ENCODE peak calls at places on chromosomes 16 and 17, in four cellular contexts. Q is CD4-positive, alpha-beta T cell; F is prostate gland; D is right atrium auricular region. R is an unnamed sample.
A peak's percentile ranks its signal among the peaks of the same experiment; 100 is the strongest.

GRCh38 chr17:67067571-67068517 is 23.5 kb downstream of the CACNG1 start:
- DNase-seq in Q (no peak), F (no peak), D (no peak), R (no peak)

GRCh38 chr16:79639576-79640311 is 39.2 kb upstream of the MAF start:
- DNase-seq in Q (no peak), F (peak; percentile 33), D (no peak), R (no peak)

GRCh38 chr17:45388604-45389325 is 43.9 kb downstream of the ARHGAP27 start:
- DNase-seq in Q (no peak), F (no peak), D (no peak), R (no peak)

GRCh38 chr17:53626286-53626685 is 196.4 kb upstream of the KIF2B start:
- DNase-seq in Q (no peak), F (no peak), D (no peak), R (no peak)

GRCh38 chr16:70638814-70639792 is 7.3 kb upstream of the IL34 start:
- DNase-seq in Q (no peak), F (no peak), D (no peak), R (no peak)

GRCh38 chr17:35373532-35373983 is at the start of gene SLFN11:
- DNase-seq in Q (peak; percentile 83), F (peak; percentile 51), D (peak; percentile 98), R (peak; percentile 26)

GRCh38 chr17:80223142-80223815 is 3.1 kb downstream of the SLC26A11 start:
- DNase-seq in Q (no peak), F (no peak), D (no peak), R (no peak)

GRCh38 chr17:39210093-39210434 is 10.0 kb downstream of the RPL19 start:
- DNase-seq in Q (no peak), F (no peak), D (no peak), R (no peak)

GRCh38 chr17:82636626-82637598 is 11.3 kb downstream of the WDR45B start:
- DNase-seq in Q (no peak), F (peak; percentile 82), D (no peak), R (no peak)

GRCh38 chr17:81961087-81961514 is at the start of gene NOTUM:
- DNase-seq in Q (no peak), F (no peak), D (no peak), R (no peak)

GRCh38 chr17:42577140-42577531 is 393 bp downstream of the PSMC3IP start:
- DNase-seq in Q (no peak), F (no peak), D (no peak), R (no peak)

DNA sequence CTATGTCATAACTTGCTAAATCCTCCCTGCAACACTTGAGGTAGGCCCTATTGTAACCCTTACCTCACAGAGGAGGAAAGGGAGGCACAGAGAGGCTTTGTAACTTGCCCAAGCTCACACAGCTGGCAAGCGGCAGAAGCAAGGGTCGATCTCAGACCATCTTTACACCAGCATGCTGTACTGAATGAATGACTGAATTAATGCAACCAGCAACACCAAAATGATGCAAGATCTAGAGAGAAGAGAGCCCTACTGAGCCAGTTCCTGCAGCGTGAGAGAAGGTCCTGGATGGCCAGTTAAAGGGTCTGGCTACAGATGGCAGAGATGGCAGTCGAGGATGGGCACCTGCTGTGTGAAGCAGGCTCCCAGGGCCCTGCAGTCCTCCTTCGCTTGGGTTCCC is 8.2 kb upstream of the KLHL36 start:
- DNase-seq in Q (no peak), F (no peak), D (no peak), R (no peak)
- TF ChIP-seq CTCF in Q (no peak), F (no peak), D (no peak), R (no peak)

GRCh38 chr16:58515125-58515870 is at the start of gene SETD6:
- DNase-seq in Q (no peak), F (peak; percentile 88), D (peak; percentile 92), R (peak; percentile 85)
- TF ChIP-seq CTCF in Q (no peak), F (peak; percentile 37), D (no peak), R (peak; percentile 47)

GRCh38 chr17:68463211-68463990 is 6.1 kb upstream of the WIPI1 start:
- DNase-seq in Q (no peak), F (no peak), D (no peak), R (no peak)
- TF ChIP-seq CTCF in Q (peak; percentile 9), F (no peak), D (no peak), R (peak; percentile 2)

DNA sequence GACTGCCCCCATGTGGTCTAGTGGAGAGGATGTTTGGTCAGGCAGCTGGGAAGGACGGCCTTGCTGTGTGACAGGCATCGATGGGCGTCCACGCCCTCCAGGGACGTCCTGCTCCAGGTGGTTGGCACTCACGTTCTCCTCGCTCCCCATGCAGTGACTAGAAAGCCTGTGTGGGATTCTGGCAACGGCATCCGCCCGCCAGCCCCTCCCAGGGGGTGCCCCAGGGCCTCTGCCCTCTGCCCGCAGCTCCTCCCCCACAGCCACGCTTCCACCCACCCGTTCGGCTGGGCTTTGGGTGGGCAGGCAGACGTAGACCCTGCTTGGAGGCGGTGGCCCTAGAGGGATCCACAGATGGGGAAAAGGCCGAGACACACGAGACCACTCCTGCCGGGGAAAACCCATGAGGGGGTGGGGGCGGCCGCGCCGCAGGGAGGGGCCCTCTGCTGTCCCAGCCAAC is 4.7 kb upstream of the IL17C start:
- DNase-seq in Q (peak; percentile 50), F (no peak), D (no peak), R (no peak)
- TF ChIP-seq CTCF in Q (no peak), F (no peak), D (no peak), R (no peak)

DNA sequence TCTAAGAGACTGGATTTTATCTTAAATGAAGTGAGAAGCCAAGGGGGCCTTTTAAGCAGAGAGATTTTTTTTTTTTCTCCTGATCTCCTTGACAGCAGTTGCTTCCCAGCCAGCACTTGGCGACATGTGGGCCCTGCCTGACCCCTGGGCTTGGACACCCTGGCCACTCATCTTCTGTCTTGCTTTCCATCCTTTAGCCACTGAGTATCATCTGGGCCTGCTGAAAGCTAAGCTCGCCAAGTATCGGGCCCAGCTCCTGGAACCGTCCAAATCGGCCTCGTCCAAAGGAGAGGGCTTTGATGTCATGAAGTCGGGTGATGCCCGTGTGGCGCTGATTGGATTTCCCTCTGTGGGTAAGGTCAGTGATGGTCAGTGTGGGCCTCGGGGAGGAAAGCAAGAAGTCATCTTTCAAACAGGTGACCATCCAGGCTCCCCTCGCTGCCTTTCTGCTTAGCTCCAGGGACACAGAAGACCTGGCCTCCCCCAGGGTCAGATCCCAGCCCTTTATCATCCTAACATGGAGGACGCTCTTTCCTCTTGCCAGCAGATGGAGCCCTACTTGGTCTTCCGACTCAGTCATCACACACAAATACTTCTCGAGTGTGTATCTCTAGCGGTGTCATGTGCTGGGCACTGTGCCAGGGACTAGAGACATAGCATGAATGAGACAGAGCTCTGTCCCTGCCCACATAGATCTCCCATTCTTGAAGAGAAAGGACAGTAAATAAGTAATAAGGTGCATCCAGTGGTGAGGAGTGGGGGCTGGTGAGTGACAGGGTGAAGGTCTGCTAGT is 6.1 kb downstream of the DRG2 start:
- DNase-seq in Q (no peak), F (peak; percentile 19), D (peak; percentile 66), R (no peak)
- TF ChIP-seq CTCF in Q (no peak), F (no peak), D (no peak), R (peak; percentile 51)

GRCh38 chr16:88885693-88886253 is 19.3 kb upstream of the PABPN1L start:
- DNase-seq in Q (no peak), F (no peak), D (no peak), R (no peak)

GRCh38 chr16:88888057-88888777 is 21.8 kb upstream of the PABPN1L start:
- DNase-seq in Q (no peak), F (no peak), D (no peak), R (no peak)

GRCh38 chr16:88886311-88886914 is 20.0 kb upstream of the PABPN1L start:
- DNase-seq in Q (no peak), F (no peak), D (no peak), R (no peak)

GRCh38 chr16:88888778-88889387 is 22.4 kb upstream of the PABPN1L start:
- DNase-seq in Q (no peak), F (no peak), D (no peak), R (no peak)

GRCh38 chr16:88886915-88887521 is 20.6 kb upstream of the PABPN1L start:
- DNase-seq in Q (no peak), F (no peak), D (peak; percentile 72), R (no peak)
- TF ChIP-seq CTCF in Q (no peak), F (no peak), D (no peak), R (no peak)

DNA sequence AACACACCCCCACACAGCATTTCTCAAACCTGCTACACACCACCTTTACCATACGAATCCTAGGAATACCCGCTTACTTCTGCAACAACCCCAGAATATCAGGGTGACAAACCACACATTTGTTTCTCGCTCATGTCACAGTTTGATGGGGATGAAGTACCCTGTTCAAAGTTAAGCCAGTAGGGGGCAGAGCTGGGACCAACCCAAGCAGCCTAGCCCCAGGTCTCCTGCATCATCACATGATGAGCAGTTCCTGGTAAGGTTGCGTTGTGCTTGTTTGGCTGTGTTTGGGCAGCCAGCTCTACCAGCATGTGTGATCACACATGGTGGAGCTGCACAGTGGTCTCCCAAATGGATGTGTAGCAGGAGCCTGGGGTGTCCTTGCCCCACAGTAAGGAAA is 103.6 kb upstream of the C16orf82 start:
- DNase-seq in Q (no peak), F (no peak), D (no peak), R (peak; percentile 13)
- TF ChIP-seq CTCF in Q (peak; percentile 19), F (no peak), D (no peak), R (peak; percentile 44)

GRCh38 chr16:2508722-2509400 is 4.9 kb upstream of the ATP6V0C start:
- DNase-seq in Q (no peak), F (no peak), D (no peak), R (no peak)
- TF ChIP-seq CTCF in Q (no peak), F (no peak), D (no peak), R (no peak)

GRCh38 chr16:73024571-73025105 is 23.3 kb downstream of the ZFHX3 start:
- DNase-seq in Q (no peak), F (no peak), D (no peak), R (no peak)

GRCh38 chr16:73023752-73024570 is 24.0 kb downstream of the ZFHX3 start:
- DNase-seq in Q (no peak), F (no peak), D (no peak), R (no peak)

GRCh38 chr16:73026754-73027654 is 20.9 kb downstream of the ZFHX3 start:
- DNase-seq in Q (no peak), F (no peak), D (no peak), R (no peak)

GRCh38 chr16:73025111-73025505 is 22.8 kb downstream of the ZFHX3 start:
- DNase-seq in Q (no peak), F (no peak), D (no peak), R (no peak)

DNA sequence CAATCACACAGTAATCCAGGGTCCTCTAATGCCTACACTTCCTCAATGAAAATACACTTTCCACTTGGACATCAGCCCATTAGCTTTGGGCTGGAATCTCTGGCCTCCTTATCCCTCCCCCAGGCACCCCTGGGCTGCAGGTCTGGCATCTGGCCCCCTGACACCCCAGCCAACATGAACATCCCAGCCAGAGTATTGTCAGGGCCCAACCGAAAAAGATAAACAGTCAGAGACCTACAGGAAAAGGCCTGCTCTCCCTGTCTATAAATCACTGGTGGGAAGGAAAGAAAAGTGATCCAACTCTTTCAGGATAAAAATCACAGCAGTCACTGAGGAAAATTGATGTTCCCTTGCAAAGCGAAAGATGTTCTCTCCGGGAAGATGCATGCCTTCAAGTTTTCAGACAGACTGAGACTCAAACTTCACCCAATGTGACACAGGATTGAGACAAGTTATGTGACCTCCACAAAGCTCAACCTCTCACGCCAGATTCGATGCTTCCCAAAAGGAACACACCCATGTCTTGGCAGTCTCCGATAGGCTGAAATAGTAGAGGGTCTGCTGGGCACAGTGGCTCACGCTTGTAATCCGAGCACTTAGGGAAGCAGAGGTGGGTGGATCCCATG is 22.3 kb downstream of the ZFHX3 start:
- DNase-seq in Q (no peak), F (no peak), D (no peak), R (no peak)
- TF ChIP-seq CTCF in Q (no peak), F (no peak), D (no peak), R (no peak)

R was measured in neural crest cell.